ENCODE peak calls at places on chromosomes 1 and 21, in four cellular contexts. Q is HCT116, P is H1, O is K562. I is an unnamed sample.

GRCh38 chr1:35931424-35932157 is 686 bp downstream of the AGO3 start:
- DNase-seq in Q (no peak), P (no peak), O (peak; percentile 56), I (no peak)

GRCh38 chr1:87642581-87643129 is 314.0 kb downstream of the LMO4 start:
- DNase-seq in Q (no peak), P (peak; percentile 45), O (peak; percentile 30), I (peak; percentile 9)

GRCh38 chr1:44249543-44249942 is 36.3 kb downstream of the DMAP1 start:
- DNase-seq in Q (no peak), P (no peak), O (peak; percentile 42), I (no peak)

GRCh38 chr1:93810316-93810715 is 68.7 kb downstream of the DNTTIP2 start:
- DNase-seq in Q (no peak), P (no peak), O (no peak), I (no peak)

GRCh38 chr21:39625211-39625895 is 12.6 kb downstream of the B3GALT5 start:
- DNase-seq in Q (no peak), P (peak; percentile 34), O (no peak), I (no peak)

GRCh38 chr1:63991685-63992084 is 211.7 kb upstream of the UBE2U start:
- DNase-seq in Q (no peak), P (no peak), O (no peak), I (no peak)

GRCh38 chr21:37503848-37504467 is 137.4 kb downstream of the DYRK1A start:
- DNase-seq in Q (no peak), P (no peak), O (no peak), I (no peak)

GRCh38 chr1:94396356-94396755 is 21.8 kb upstream of the ABCD3 start:
- DNase-seq in Q (no peak), P (no peak), O (peak; percentile 10), I (no peak)

GRCh38 chr1:94532077-94532476 is 9.5 kb downstream of the F3 start:
- DNase-seq in Q (no peak), P (no peak), O (no peak), I (peak; percentile 60)

GRCh38 chr21:41537356-41537755 is 29.4 kb upstream of the TMPRSS2 start:
- DNase-seq in Q (no peak), P (no peak), O (no peak), I (no peak)

GRCh38 chr1:47751188-47751587 is 246.0 kb downstream of the TRABD2B start:
- DNase-seq in Q (peak; percentile 21), P (no peak), O (no peak), I (peak; percentile 22)

GRCh38 chr1:67882196-67882958 is 49.1 kb upstream of the GNG12 start:
- DNase-seq in Q (no peak), P (no peak), O (no peak), I (no peak)

GRCh38 chr1:151799179-151800022 is 5.8 kb downstream of the LINGO4 start:
- DNase-seq in Q (no peak), P (no peak), O (no peak), I (no peak)

GRCh38 chr1:161487483-161487827 is 17.8 kb upstream of the FCGR2A start:
- DNase-seq in Q (no peak), P (no peak), O (peak; percentile 83), I (no peak)

GRCh38 chr21:42021751-42022430 is 11.7 kb upstream of the ZBTB21 start:
- DNase-seq in Q (no peak), P (peak; percentile 66), O (no peak), I (no peak)

GRCh38 chr1:208100906-208101305 is 143.3 kb downstream of the PLXNA2 start:
- DNase-seq in Q (no peak), P (no peak), O (peak; percentile 10), I (no peak)
- TF ChIP-seq JUND in Q (no peak), P (no peak), O (no peak), I (no peak)

DNA sequence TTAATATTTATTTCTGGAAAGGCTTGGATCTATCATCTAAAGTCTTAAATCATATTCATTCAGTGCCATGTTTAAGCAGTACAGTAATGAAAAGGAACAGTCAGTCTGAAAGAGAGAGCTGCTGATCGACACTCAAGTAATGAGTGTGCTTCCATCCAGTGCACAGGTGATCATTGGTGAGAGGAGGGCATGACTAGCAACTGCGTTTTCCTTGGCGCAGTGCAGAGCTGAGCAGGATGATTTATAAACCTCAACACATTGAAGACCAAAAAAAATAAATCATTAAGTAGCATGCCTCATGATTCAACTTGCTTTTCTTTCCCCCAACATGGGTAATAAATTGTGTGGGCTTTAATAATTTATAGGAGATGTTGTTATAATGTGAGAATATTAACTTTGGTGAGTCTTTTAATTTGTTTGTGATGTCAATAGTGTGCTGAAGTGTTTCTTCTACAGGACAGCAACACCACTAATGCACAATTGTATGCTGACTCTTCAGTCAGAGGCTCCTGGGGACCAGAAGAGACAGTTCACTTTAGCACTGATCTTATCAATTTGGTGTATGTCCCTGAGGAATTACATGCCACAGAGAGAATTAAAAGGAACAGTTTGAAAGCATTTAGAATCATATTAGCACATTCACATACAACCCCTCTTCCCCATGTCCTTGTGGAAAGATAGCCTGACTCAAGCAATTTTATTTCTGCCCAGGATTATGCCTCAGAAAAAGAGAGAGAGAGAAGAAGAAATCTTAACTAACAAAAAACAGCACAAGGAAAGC is 199.7 kb upstream of the ADGRL2 start:
- DNase-seq in Q (no peak), P (no peak), O (no peak), I (no peak)
- TF ChIP-seq JUND in Q (no peak), P (no peak), O (no peak), I (no peak)

GRCh38 chr1:38950553-38950952 is 8.9 kb upstream of the RHBDL2 start:
- DNase-seq in Q (no peak), P (no peak), O (no peak), I (no peak)
- TF ChIP-seq JUND in Q (no peak), P (no peak), O (no peak), I (no peak)

GRCh38 chr1:53145619-53145941 is 3.1 kb upstream of the SLC1A7 start:
- DNase-seq in Q (no peak), P (no peak), O (no peak), I (no peak)
- TF ChIP-seq JUND in Q (no peak), P (no peak), O (no peak), I (no peak)

GRCh38 chr21:36429672-36430546 is 44.7 kb downstream of the CHAF1B start:
- DNase-seq in Q (peak; percentile 95), P (no peak), O (peak; percentile 98), I (no peak)
- TF ChIP-seq JUND in Q (no peak), P (no peak), O (peak; percentile 99), I (no peak)

GRCh38 chr21:34589511-34590282 is 25.2 kb downstream of the RCAN1 start:
- DNase-seq in Q (no peak), P (no peak), O (no peak), I (no peak)

GRCh38 chr21:34579411-34579810 is 35.5 kb downstream of the RCAN1 start:
- DNase-seq in Q (no peak), P (no peak), O (no peak), I (no peak)

GRCh38 chr21:34580181-34580700 is 34.7 kb downstream of the RCAN1 start:
- DNase-seq in Q (no peak), P (no peak), O (no peak), I (no peak)

GRCh38 chr21:34582506-34583150 is 32.3 kb downstream of the RCAN1 start:
- DNase-seq in Q (no peak), P (no peak), O (peak; percentile 31), I (peak; percentile 79)

DNA sequence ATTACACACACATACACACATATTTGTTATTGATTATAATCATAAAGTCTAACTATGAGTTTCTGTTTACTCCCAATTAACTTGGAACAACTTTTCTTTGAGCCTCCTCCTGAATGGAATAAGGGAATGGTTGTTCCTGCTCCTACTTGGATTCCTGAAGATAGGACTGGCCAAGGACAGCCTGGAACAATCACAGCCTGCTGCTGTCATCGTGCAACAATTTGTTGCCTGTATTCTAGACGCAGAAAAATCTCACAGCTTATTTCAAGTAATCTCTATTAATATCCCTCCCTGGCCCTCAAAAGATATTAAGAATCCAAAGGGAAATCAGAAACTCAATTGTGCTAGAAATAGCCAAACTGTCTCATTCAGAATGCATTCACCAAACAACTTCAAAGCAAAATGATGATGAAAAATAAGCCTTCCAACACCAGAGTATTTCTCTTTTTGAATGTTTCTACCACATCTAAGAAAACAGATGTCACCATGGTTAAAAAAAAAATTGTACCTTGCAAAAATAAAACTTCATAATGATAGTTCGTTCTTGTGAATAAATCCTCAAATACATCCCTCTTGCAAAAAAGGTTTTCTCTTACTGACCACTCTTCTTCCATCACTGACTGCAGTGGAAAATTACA is 30.9 kb downstream of the RCAN1 start:
- DNase-seq in Q (no peak), P (no peak), O (no peak), I (no peak)
- TF ChIP-seq JUND in Q (no peak), P (no peak), O (no peak), I (no peak)

DNA sequence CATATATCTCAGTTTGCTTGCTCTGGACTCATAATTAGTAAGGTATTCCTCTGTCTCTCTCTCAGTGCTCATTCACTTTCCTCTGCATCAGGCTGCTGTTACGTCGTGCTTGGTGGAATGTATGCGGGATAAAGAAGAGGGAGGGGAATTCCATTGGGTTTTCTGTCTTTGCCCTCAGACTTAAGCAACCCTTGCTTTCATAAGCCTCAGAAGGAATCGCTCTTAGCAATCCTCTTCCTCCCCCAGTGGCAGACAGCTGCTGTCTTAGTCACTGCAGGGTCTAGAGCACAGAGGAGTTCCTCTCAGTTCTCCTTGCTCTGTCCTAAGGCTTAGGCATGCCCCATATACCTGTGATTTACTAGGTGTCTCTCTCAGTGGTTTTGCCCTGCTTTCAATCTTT is 19.1 kb upstream of the NTMT2 start:
- DNase-seq in Q (no peak), P (no peak), O (no peak), I (no peak)
- TF ChIP-seq JUND in Q (no peak), P (no peak), O (no peak), I (no peak)

DNA sequence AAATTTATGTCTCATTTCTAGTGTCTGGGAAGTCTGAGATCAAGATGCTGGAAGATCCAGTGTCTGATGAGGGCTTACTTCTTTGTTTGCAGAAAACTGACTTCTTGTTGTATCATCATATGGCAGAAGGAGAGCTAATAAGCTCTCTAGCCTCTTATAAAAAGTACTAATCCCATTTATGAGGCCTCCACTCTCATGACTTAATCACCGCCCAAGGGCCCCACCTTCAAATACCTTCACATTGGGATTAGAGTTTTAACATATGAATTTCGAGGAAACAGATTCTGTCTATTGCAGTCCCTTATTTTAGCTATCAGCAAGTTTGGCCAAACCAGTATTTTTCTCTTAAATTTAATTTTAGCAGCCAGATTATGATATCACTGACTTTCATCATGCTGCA is 150.2 kb upstream of the TMPRSS15 start:
- DNase-seq in Q (no peak), P (no peak), O (no peak), I (no peak)
- TF ChIP-seq JUND in Q (no peak), P (no peak), O (no peak), I (no peak)

GRCh38 chr1:188371295-188371806 is 1542.6 kb downstream of the PLA2G4A start:
- DNase-seq in Q (no peak), P (no peak), O (no peak), I (no peak)
- TF ChIP-seq JUND in Q (no peak), P (no peak), O (no peak), I (no peak)

DNA sequence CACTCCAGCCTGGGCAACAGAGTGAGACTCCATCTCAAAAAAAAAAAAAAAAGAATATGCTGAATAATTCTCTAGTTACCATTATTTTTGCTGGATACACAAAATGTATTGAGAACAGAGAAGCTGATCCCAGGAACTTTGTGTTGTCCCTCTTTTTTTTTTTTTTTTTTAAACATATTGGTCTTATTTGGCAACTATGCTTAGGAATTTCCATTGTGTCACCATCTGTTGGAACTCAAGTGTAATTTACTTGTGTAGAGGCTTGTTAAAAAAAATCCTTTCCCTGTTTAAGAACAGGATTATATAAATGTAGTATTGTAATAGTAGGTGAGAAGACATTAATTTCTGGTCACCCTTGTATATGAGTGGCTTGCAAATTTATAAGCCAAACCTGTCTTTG is 28.6 kb downstream of the CAMSAP2 start:
- DNase-seq in Q (no peak), P (no peak), O (no peak), I (no peak)
- TF ChIP-seq JUND in Q (no peak), P (no peak), O (no peak), I (no peak)

I was measured in T47D.